ENCODE peak calls at places on chromosome 13, in ten cellular contexts. T is neural progenitor cell, M is left ventricle myocardium inferior, R is BE2C, S is pancreas, Z is mesenchymal stem cell, A is SK-N-SH, U is psoas muscle, L is GM23248, P is cardiac fibroblast. N is an unnamed sample.
A peak's percentile ranks its signal among the peaks of the same experiment; 100 is the strongest.

GRCh38 chr13:113857531-113858195 is 6.2 kb downstream of the GAS6 start:
- DNase-seq in P (no peak), A (no peak), R (no peak), M (no peak), Z (no peak), T (peak; percentile 59), L (no peak), U (no peak), S (no peak), N (no peak)

GRCh38 chr13:57716295-57716694 is 84.8 kb downstream of the PCDH17 start:
- DNase-seq in R (no peak), P (no peak), M (no peak), A (no peak), L (no peak), T (no peak), Z (no peak), U (no peak), S (no peak), N (no peak)

GRCh38 chr13:100721885-100722512 is 47.4 kb upstream of the TMTC4 start:
- DNase-seq in R (peak; percentile 66), Z (peak; percentile 53), U (no peak), M (no peak), S (peak; percentile 67), A (peak; percentile 63), L (peak; percentile 58), T (peak; percentile 66), P (peak; percentile 54), N (peak; percentile 50)

GRCh38 chr13:50222569-50223332 is 207.5 kb downstream of the KCNRG start:
- DNase-seq in U (peak; percentile 80), M (peak; percentile 81), L (peak; percentile 88), T (no peak), Z (peak; percentile 62), P (peak; percentile 86), A (no peak), R (no peak), S (peak; percentile 68), N (peak; percentile 75)

GRCh38 chr13:98181106-98181815 is 4.2 kb upstream of the RNF113B start:
- DNase-seq in U (no peak), S (no peak), A (no peak), T (no peak), M (no peak), R (no peak), P (no peak), Z (no peak), L (no peak), N (no peak)

GRCh38 chr13:67619987-67620386 is 389.9 kb upstream of the PCDH9 start:
- DNase-seq in R (no peak), P (no peak), T (no peak), L (no peak), U (no peak), A (no peak), Z (peak; percentile 57), S (no peak), M (no peak), N (peak; percentile 83)

GRCh38 chr13:109058071-109058470 is 428.7 kb downstream of the MYO16 start:
- DNase-seq in L (no peak), Z (no peak), A (no peak), R (no peak), P (no peak), M (no peak), T (no peak), S (no peak), U (no peak), N (no peak)

GRCh38 chr13:105616313-105617075 is 919.0 kb downstream of the EFNB2 start:
- DNase-seq in Z (no peak), R (no peak), M (no peak), S (no peak), L (no peak), T (no peak), A (no peak), U (no peak), P (no peak), N (peak; percentile 33)

GRCh38 chr13:24341439-24341838 is 32.1 kb downstream of the C1QTNF9 start:
- DNase-seq in A (no peak), R (no peak), U (no peak), M (no peak), L (peak; percentile 34), Z (peak; percentile 1), P (peak; percentile 4), S (no peak), T (no peak), N (peak; percentile 2)

GRCh38 chr13:110319774-110320509 is 12.9 kb downstream of the COL4A2 start:
- DNase-seq in A (no peak), T (no peak), L (peak; percentile 80), S (peak; percentile 73), Z (peak; percentile 86), M (no peak), P (peak; percentile 72), U (no peak), R (no peak), N (peak; percentile 87)

GRCh38 chr13:34964558-34964957 is 22.5 kb downstream of the NBEA start:
- DNase-seq in A (no peak), T (no peak), L (no peak), S (no peak), M (no peak), P (no peak), R (no peak), Z (no peak), U (no peak), N (no peak)

GRCh38 chr13:44306401-44307192 is 67.0 kb upstream of the SERP2 start:
- DNase-seq in M (peak; percentile 43), Z (peak; percentile 94), S (no peak), U (peak; percentile 45), R (no peak), L (peak; percentile 95), T (peak; percentile 52), P (peak; percentile 97), A (no peak), N (peak; percentile 99)

GRCh38 chr13:98187155-98187726 is 10.2 kb upstream of the RNF113B start:
- DNase-seq in T (no peak), M (no peak), S (no peak), Z (no peak), L (no peak), R (no peak), P (no peak), U (no peak), A (no peak), N (no peak)

GRCh38 chr13:110638253-110638652 is 22.9 kb downstream of the NAXD start:
- DNase-seq in R (no peak), T (no peak), M (no peak), Z (no peak), A (no peak), L (no peak), S (no peak), P (no peak), U (no peak), N (no peak)

GRCh38 chr13:49616688-49617065 is 11.6 kb upstream of the ARL11 start:
- DNase-seq in S (no peak), P (no peak), L (no peak), T (no peak), M (no peak), A (no peak), R (no peak), Z (no peak), U (no peak), N (no peak)

GRCh38 chr13:30341815-30342570 is 34.6 kb upstream of the KATNAL1 start:
- DNase-seq in A (peak; percentile 54), U (peak; percentile 84), L (peak; percentile 99), Z (peak; percentile 88), M (peak; percentile 89), T (no peak), R (peak; percentile 28), P (peak; percentile 90), S (peak; percentile 77), N (peak; percentile 94)
- H3K4me3 ChIP-seq in A (peak overlapping the region; percentile 25), U (no peak overlapping the region), L (peak overlapping the region; percentile 67), Z (peak overlapping the region; percentile 47), M (peak overlapping the region; percentile 0), T (no peak overlapping the region), R (no peak overlapping the region), P (no peak overlapping the region), S (no peak overlapping the region), N (no peak overlapping the region)

GRCh38 chr13:32038353-32038752 is 6.8 kb downstream of the FRY start:
- DNase-seq in T (no peak), S (no peak), P (no peak), R (peak; percentile 38), L (no peak), M (no peak), Z (no peak), A (no peak), U (no peak), N (no peak)

GRCh38 chr13:32036131-32036695 is 4.6 kb downstream of the FRY start:
- DNase-seq in P (no peak), T (no peak), S (no peak), M (no peak), U (no peak), L (no peak), A (no peak), Z (no peak), R (no peak), N (no peak)

GRCh38 chr13:32037471-32037870 is 5.9 kb downstream of the FRY start:
- DNase-seq in T (no peak), R (no peak), L (no peak), S (no peak), U (no peak), M (no peak), A (no peak), Z (no peak), P (no peak), N (no peak)

GRCh38 chr13:32035701-32036100 is 4.1 kb downstream of the FRY start:
- DNase-seq in U (no peak), T (no peak), M (no peak), L (no peak), P (no peak), R (no peak), S (no peak), A (no peak), Z (no peak), N (no peak)

GRCh38 chr13:32036762-32037161 is 5.2 kb downstream of the FRY start:
- DNase-seq in R (no peak), L (no peak), M (no peak), T (no peak), P (no peak), A (no peak), S (no peak), U (no peak), Z (no peak), N (no peak)
- H3K4me3 ChIP-seq in R (peak overlapping the region; percentile 18), L (no peak overlapping the region), M (no peak overlapping the region), T (no peak overlapping the region), P (no peak overlapping the region), A (no peak overlapping the region), S (no peak overlapping the region), U (no peak overlapping the region), Z (no peak overlapping the region), N (no peak overlapping the region)

DNA sequence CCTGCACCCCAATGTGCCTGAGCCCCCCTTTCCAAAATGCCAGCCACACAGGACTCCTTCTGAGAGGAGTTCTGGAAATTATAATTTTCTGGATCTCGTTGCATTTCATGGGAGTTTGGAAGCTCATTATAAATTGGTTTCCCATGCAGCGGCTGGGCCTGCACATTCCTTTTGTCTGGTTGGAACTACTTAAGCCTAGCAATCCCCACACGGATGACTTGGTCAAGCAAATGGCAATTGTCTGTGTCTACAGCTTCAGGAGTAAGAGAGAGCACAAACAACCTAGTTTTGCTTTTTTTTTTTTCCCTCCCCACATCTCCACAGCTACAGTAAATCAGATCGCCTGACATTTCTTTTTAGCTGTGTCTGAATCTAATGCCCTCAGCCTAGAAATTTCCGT is 15.2 kb downstream of the PCDH8 start:
- DNase-seq in T (peak; percentile 88), P (no peak), R (no peak), L (no peak), U (no peak), A (no peak), Z (no peak), S (no peak), M (no peak), N (no peak)
- H3K4me3 ChIP-seq in T (peak overlapping the region; percentile 26), P (no peak overlapping the region), R (no peak overlapping the region), L (no peak overlapping the region), U (no peak overlapping the region), A (no peak overlapping the region), Z (no peak overlapping the region), S (no peak overlapping the region), M (no peak overlapping the region), N (no peak overlapping the region)

GRCh38 chr13:28658796-28659610 is at the start of gene POMP:
- DNase-seq in M (peak; percentile 95), Z (peak; percentile 96), L (peak; percentile 98), S (peak; percentile 95), T (peak; percentile 89), P (peak; percentile 98), U (peak; percentile 95), A (peak; percentile 94), R (peak; percentile 97), N (peak; percentile 92)
- H3K4me3 ChIP-seq in M (peak within 1 kb of the TSS; percentile 93), Z (peak within 1 kb of the TSS; percentile 95), L (peak within 1 kb of the TSS; percentile 99), S (peak within 1 kb of the TSS; percentile 80), T (peak within 1 kb of the TSS; percentile 82), P (peak within 1 kb of the TSS; percentile 91), U (peak within 1 kb of the TSS; percentile 92), A (peak within 1 kb of the TSS; percentile 98), R (peak within 1 kb of the TSS; percentile 84), N (peak within 1 kb of the TSS; percentile 100)